ENCODE peak calls at places on chromosomes 3 and 15, in seven cellular contexts. X is AG04449; Z is T-cell; H is NCI-H748 treated with DMSO at 0.1 percent for 48 hours; N is HTR-8/SVneo; F is GM12865; K is activated naive CD8-positive, alpha-beta T cell treated with anti-CD3 and anti-CD28 coated beads for 36 hours. V is an unnamed sample.

GRCh38 chr3:180836766-180837165 is 75.7 kb upstream of the FXR1 start:
- DNase-seq in X (no peak), Z (no peak), H (no peak), N (no peak), F (no peak), K (no peak), V (no peak)

GRCh38 chr3:182911782-182912111 is 68.6 kb downstream of the DCUN1D1 start:
- DNase-seq in X (no peak), Z (no peak), H (no peak), N (no peak), F (no peak), K (no peak), V (no peak)

GRCh38 chr3:169218314-169218983 is 445.1 kb downstream of the MECOM start:
- DNase-seq in X (no peak), Z (no peak), H (peak; percentile 7), N (peak; percentile 53), F (no peak), K (no peak), V (no peak)

GRCh38 chr15:76904461-76905012 is 603 bp downstream of the SCAPER start:
- DNase-seq in X (no peak), Z (peak; percentile 6), H (no peak), N (peak; percentile 44), F (peak; percentile 32), K (peak; percentile 32), V (no peak)

GRCh38 chr15:50287324-50288116 is 22.0 kb upstream of the HDC start:
- DNase-seq in X (no peak), Z (no peak), H (no peak), N (no peak), F (no peak), K (no peak), V (no peak)

GRCh38 chr3:175357758-175358157 is 498.6 kb downstream of the NAALADL2 start:
- DNase-seq in X (no peak), Z (no peak), H (no peak), N (no peak), F (no peak), K (no peak), V (no peak)

GRCh38 chr3:50138266-50139230 is 16.6 kb upstream of the SEMA3F start:
- DNase-seq in X (no peak), Z (no peak), H (no peak), N (no peak), F (no peak), K (no peak), V (no peak)

GRCh38 chr3:194779729-194780224 is 94.1 kb downstream of the FAM43A start:
- DNase-seq in X (no peak), Z (no peak), H (no peak), N (no peak), F (no peak), K (no peak), V (no peak)

GRCh38 chr15:28955686-28956421 is 70.1 kb downstream of the APBA2 start:
- DNase-seq in X (peak; percentile 42), Z (no peak), H (no peak), N (peak; percentile 42), F (peak; percentile 65), K (no peak), V (no peak)

GRCh38 chr3:31755911-31756658 is 223.4 kb downstream of the STT3B start:
- DNase-seq in X (no peak), Z (no peak), H (no peak), N (no peak), F (no peak), K (peak; percentile 11), V (no peak)

GRCh38 chr3:37161351-37161750 is 13.0 kb downstream of the LRRFIP2 start:
- DNase-seq in X (no peak), Z (no peak), H (no peak), N (no peak), F (no peak), K (no peak), V (no peak)

GRCh38 chr15:63072809-63073277 is 30.3 kb downstream of the TPM1 start:
- DNase-seq in X (no peak), Z (no peak), H (no peak), N (no peak), F (no peak), K (no peak), V (no peak)

GRCh38 chr3:183375337-183375736 is 53.1 kb downstream of the MCF2L2 start:
- DNase-seq in X (no peak), Z (no peak), H (no peak), N (no peak), F (peak; percentile 41), K (no peak), V (no peak)

GRCh38 chr15:66702770-66703539 is 919 bp downstream of the SMAD6 start:
- DNase-seq in X (no peak), Z (no peak), H (no peak), N (no peak), F (no peak), K (peak; percentile 23), V (no peak)

GRCh38 chr3:194985031-194985578 is 285.9 kb downstream of the XXYLT1 start:
- DNase-seq in X (no peak), Z (no peak), H (no peak), N (no peak), F (no peak), K (no peak), V (no peak)

GRCh38 chr3:131018970-131019369 is 7.7 kb downstream of the ASTE1 start:
- DNase-seq in X (no peak), Z (no peak), H (no peak), N (no peak), F (no peak), K (no peak), V (no peak)

GRCh38 chr15:93485922-93486327 is 396.9 kb upstream of the RGMA start:
- DNase-seq in X (no peak), Z (no peak), H (peak; percentile 47), N (no peak), F (no peak), K (no peak), V (no peak)

GRCh38 chr15:67998599-67999122 is 55.5 kb upstream of the PIAS1 start:
- DNase-seq in X (peak; percentile 38), Z (no peak), H (no peak), N (peak; percentile 83), F (no peak), K (no peak), V (no peak)

GRCh38 chr3:72278349-72279067 is 493.6 kb upstream of the PROK2 start:
- DNase-seq in X (no peak), Z (no peak), H (no peak), N (no peak), F (no peak), K (no peak), V (no peak)

GRCh38 chr3:58072046-58072445 is 63.8 kb downstream of the FLNB start:
- DNase-seq in X (no peak), Z (no peak), H (no peak), N (no peak), F (no peak), K (no peak), V (no peak)

GRCh38 chr3:172034786-172035685 is 4.3 kb upstream of the FNDC3B start:
- DNase-seq in X (no peak), Z (no peak), H (no peak), N (peak; percentile 51), F (peak; percentile 33), K (no peak), V (no peak)

GRCh38 chr3:109339714-109340648 is 2.6 kb upstream of the DPPA4 start:
- DNase-seq in X (no peak), Z (no peak), H (no peak), N (no peak), F (no peak), K (no peak), V (no peak)

GRCh38 chr3:190281308-190282051 is 40.8 kb downstream of the CLDN1 start:
- DNase-seq in X (no peak), Z (no peak), H (no peak), N (no peak), F (no peak), K (no peak), V (no peak)

GRCh38 chr3:134002326-134002725 is 27.4 kb downstream of the SLCO2A1 start:
- DNase-seq in X (no peak), Z (no peak), H (no peak), N (no peak), F (no peak), K (no peak), V (no peak)

GRCh38 chr3:10008588-10009344 is 17.5 kb upstream of the FANCD2 start:
- DNase-seq in X (no peak), Z (peak; percentile 50), H (peak; percentile 4), N (peak; percentile 60), F (peak; percentile 85), K (peak; percentile 80), V (peak; percentile 80)

GRCh38 chr3:197399486-197399885 is 101.1 kb upstream of the DLG1 start:
- DNase-seq in X (no peak), Z (no peak), H (no peak), N (no peak), F (no peak), K (no peak), V (no peak)

GRCh38 chr3:37545479-37545878 is 316.2 kb upstream of the CTDSPL start:
- DNase-seq in X (no peak), Z (no peak), H (no peak), N (no peak), F (no peak), K (no peak), V (no peak)

GRCh38 chr3:160633361-160634083 is 43.4 kb upstream of the ARL14 start:
- DNase-seq in X (no peak), Z (no peak), H (no peak), N (no peak), F (no peak), K (no peak), V (no peak)

GRCh38 chr3:13698498-13698897 is 149.6 kb downstream of the FBLN2 start:
- DNase-seq in X (no peak), Z (no peak), H (no peak), N (no peak), F (no peak), K (no peak), V (no peak)

GRCh38 chr3:128112406-128112968 is 11.1 kb downstream of the RUVBL1 start:
- DNase-seq in X (peak; percentile 58), Z (peak; percentile 55), H (no peak), N (peak; percentile 77), F (peak; percentile 75), K (peak; percentile 43), V (peak; percentile 37)

GRCh38 chr3:66259721-66260255 is 39.0 kb downstream of the SLC25A26 start:
- DNase-seq in X (no peak), Z (no peak), H (no peak), N (no peak), F (no peak), K (no peak), V (no peak)

GRCh38 chr3:32460031-32460749 is 42.5 kb downstream of the CMTM6 start:
- DNase-seq in X (no peak), Z (peak; percentile 86), H (peak; percentile 75), N (no peak), F (peak; percentile 80), K (peak; percentile 78), V (peak; percentile 65)

GRCh38 chr15:51267047-51267713 is 71.2 kb downstream of the CYP19A1 start:
- DNase-seq in X (no peak), Z (no peak), H (no peak), N (peak; percentile 10), F (no peak), K (no peak), V (no peak)

GRCh38 chr15:67076147-67076843 is 10.9 kb downstream of the SMAD3 start:
- DNase-seq in X (no peak), Z (no peak), H (no peak), N (no peak), F (peak; percentile 83), K (no peak), V (no peak)

GRCh38 chr3:45475145-45475544 is 86.8 kb downstream of the LARS2 start:
- DNase-seq in X (no peak), Z (no peak), H (no peak), N (no peak), F (no peak), K (no peak), V (no peak)

GRCh38 chr3:153130312-153130977 is 31.6 kb upstream of the RAP2B start:
- DNase-seq in X (peak; percentile 74), Z (no peak), H (no peak), N (peak; percentile 51), F (peak; percentile 53), K (no peak), V (no peak)

V was measured in CD4-positive, alpha-beta T cell.